ENCODE peak calls at places on chromosomes 6 and 20, in nine cellular contexts. One of them, this sample, is unnamed.

GRCh38 chr6:110816677-110817076 is 1.4 kb upstream of the CDK19 start:
- DNase-seq in cardiac muscle cell: no peak
- DNase-seq in heart right ventricle: no peak
- DNase-seq in mucosa of descending colon: no peak
- DNase-seq in right lobe of liver: no peak
- DNase-seq in foreskin fibroblast: no peak
- DNase-seq in fibroblast of pulmonary artery: no peak
- DNase-seq in cardiac fibroblast: no peak
- DNase-seq in Panc1: no peak
- DNase-seq in this sample: no peak

GRCh38 chr6:14944593-14944992 is 301.3 kb upstream of the JARID2 start:
- DNase-seq in Panc1: no peak
- DNase-seq in fibroblast of pulmonary artery: no peak
- DNase-seq in foreskin fibroblast: no peak
- DNase-seq in mucosa of descending colon: no peak
- DNase-seq in cardiac muscle cell: no peak
- DNase-seq in heart right ventricle: no peak
- DNase-seq in cardiac fibroblast: peak
- DNase-seq in right lobe of liver: no peak
- DNase-seq in this sample: no peak

GRCh38 chr6:46053034-46053933 is 37.6 kb upstream of the CLIC5 start:
- DNase-seq in cardiac muscle cell: peak
- DNase-seq in right lobe of liver: peak
- DNase-seq in mucosa of descending colon: peak
- DNase-seq in fibroblast of pulmonary artery: peak
- DNase-seq in foreskin fibroblast: no peak
- DNase-seq in heart right ventricle: no peak
- DNase-seq in cardiac fibroblast: peak
- DNase-seq in Panc1: no peak
- DNase-seq in this sample: peak

GRCh38 chr6:82245376-82245775 is 2.2 kb downstream of the IBTK start:
- DNase-seq in cardiac muscle cell: no peak
- DNase-seq in cardiac fibroblast: no peak
- DNase-seq in mucosa of descending colon: no peak
- DNase-seq in Panc1: no peak
- DNase-seq in fibroblast of pulmonary artery: no peak
- DNase-seq in foreskin fibroblast: no peak
- DNase-seq in right lobe of liver: no peak
- DNase-seq in heart right ventricle: no peak
- DNase-seq in this sample: no peak

GRCh38 chr6:146191166-146191565 is 162.3 kb downstream of the GRM1 start:
- DNase-seq in cardiac muscle cell: no peak
- DNase-seq in fibroblast of pulmonary artery: no peak
- DNase-seq in foreskin fibroblast: no peak
- DNase-seq in cardiac fibroblast: no peak
- DNase-seq in heart right ventricle: no peak
- DNase-seq in right lobe of liver: no peak
- DNase-seq in mucosa of descending colon: no peak
- DNase-seq in Panc1: no peak
- DNase-seq in this sample: no peak

GRCh38 chr20:3744806-3745685 is 12.6 kb downstream of the HSPA12B start:
- DNase-seq in cardiac fibroblast: peak
- DNase-seq in heart right ventricle: peak
- DNase-seq in right lobe of liver: peak
- DNase-seq in foreskin fibroblast: no peak
- DNase-seq in mucosa of descending colon: peak
- DNase-seq in fibroblast of pulmonary artery: peak
- DNase-seq in Panc1: peak
- DNase-seq in cardiac muscle cell: peak
- DNase-seq in this sample: no peak

GRCh38 chr20:64131406-64131805 is 24.0 kb upstream of the NPBWR2 start:
- DNase-seq in heart right ventricle: no peak
- DNase-seq in Panc1: no peak
- DNase-seq in cardiac fibroblast: peak
- DNase-seq in mucosa of descending colon: no peak
- DNase-seq in cardiac muscle cell: no peak
- DNase-seq in right lobe of liver: no peak
- DNase-seq in fibroblast of pulmonary artery: peak
- DNase-seq in foreskin fibroblast: peak
- DNase-seq in this sample: no peak

GRCh38 chr6:49906511-49906910 is 40.2 kb upstream of the CRISP1 start:
- DNase-seq in fibroblast of pulmonary artery: no peak
- DNase-seq in foreskin fibroblast: no peak
- DNase-seq in cardiac fibroblast: no peak
- DNase-seq in Panc1: no peak
- DNase-seq in heart right ventricle: no peak
- DNase-seq in cardiac muscle cell: no peak
- DNase-seq in right lobe of liver: no peak
- DNase-seq in mucosa of descending colon: no peak
- DNase-seq in this sample: no peak

GRCh38 chr6:167558213-167558869 is 233.5 kb downstream of the TTLL2 start:
- DNase-seq in cardiac fibroblast: no peak
- DNase-seq in mucosa of descending colon: no peak
- DNase-seq in cardiac muscle cell: no peak
- DNase-seq in right lobe of liver: no peak
- DNase-seq in Panc1: no peak
- DNase-seq in heart right ventricle: no peak
- DNase-seq in foreskin fibroblast: no peak
- DNase-seq in fibroblast of pulmonary artery: no peak
- DNase-seq in this sample: no peak

GRCh38 chr6:6599468-6599873 is 11.0 kb downstream of the LY86 start:
- DNase-seq in heart right ventricle: no peak
- DNase-seq in mucosa of descending colon: no peak
- DNase-seq in cardiac muscle cell: no peak
- DNase-seq in right lobe of liver: no peak
- DNase-seq in Panc1: no peak
- DNase-seq in foreskin fibroblast: no peak
- DNase-seq in cardiac fibroblast: no peak
- DNase-seq in fibroblast of pulmonary artery: no peak
- DNase-seq in this sample: no peak

GRCh38 chr20:57695940-57696339 is 13.9 kb downstream of the PMEPA1 start:
- DNase-seq in cardiac muscle cell: no peak
- DNase-seq in foreskin fibroblast: no peak
- DNase-seq in mucosa of descending colon: no peak
- DNase-seq in heart right ventricle: no peak
- DNase-seq in fibroblast of pulmonary artery: no peak
- DNase-seq in cardiac fibroblast: no peak
- DNase-seq in Panc1: no peak
- DNase-seq in right lobe of liver: no peak
- DNase-seq in this sample: no peak

GRCh38 chr6:30684386-30685156 is 1.9 kb downstream of the PPP1R18 start:
- DNase-seq in Panc1: no peak
- DNase-seq in mucosa of descending colon: peak
- DNase-seq in heart right ventricle: peak
- DNase-seq in right lobe of liver: peak
- DNase-seq in fibroblast of pulmonary artery: peak
- DNase-seq in cardiac muscle cell: no peak
- DNase-seq in foreskin fibroblast: peak
- DNase-seq in cardiac fibroblast: peak
- DNase-seq in this sample: no peak

GRCh38 chr20:38209736-38210405 is 44.8 kb upstream of the TGM2 start:
- DNase-seq in right lobe of liver: no peak
- DNase-seq in foreskin fibroblast: no peak
- DNase-seq in mucosa of descending colon: no peak
- DNase-seq in cardiac muscle cell: no peak
- DNase-seq in heart right ventricle: no peak
- DNase-seq in cardiac fibroblast: no peak
- DNase-seq in Panc1: no peak
- DNase-seq in fibroblast of pulmonary artery: no peak
- DNase-seq in this sample: no peak

GRCh38 chr6:89669002-89669401 is 30.5 kb upstream of the LYRM2 start:
- DNase-seq in Panc1: no peak
- DNase-seq in fibroblast of pulmonary artery: peak
- DNase-seq in heart right ventricle: no peak
- DNase-seq in cardiac muscle cell: no peak
- DNase-seq in right lobe of liver: no peak
- DNase-seq in mucosa of descending colon: no peak
- DNase-seq in cardiac fibroblast: peak
- DNase-seq in foreskin fibroblast: no peak
- DNase-seq in this sample: no peak

GRCh38 chr6:56690519-56691200 is 48.0 kb upstream of the DST start:
- DNase-seq in mucosa of descending colon: no peak
- DNase-seq in right lobe of liver: no peak
- DNase-seq in cardiac fibroblast: peak
- DNase-seq in heart right ventricle: no peak
- DNase-seq in foreskin fibroblast: peak
- DNase-seq in Panc1: peak
- DNase-seq in cardiac muscle cell: no peak
- DNase-seq in fibroblast of pulmonary artery: peak
- DNase-seq in this sample: peak

GRCh38 chr6:20882014-20882413 is 347.8 kb downstream of the CDKAL1 start:
- DNase-seq in right lobe of liver: no peak
- DNase-seq in fibroblast of pulmonary artery: no peak
- DNase-seq in cardiac fibroblast: no peak
- DNase-seq in heart right ventricle: no peak
- DNase-seq in Panc1: no peak
- DNase-seq in foreskin fibroblast: no peak
- DNase-seq in cardiac muscle cell: no peak
- DNase-seq in mucosa of descending colon: no peak
- DNase-seq in this sample: no peak

DNA sequence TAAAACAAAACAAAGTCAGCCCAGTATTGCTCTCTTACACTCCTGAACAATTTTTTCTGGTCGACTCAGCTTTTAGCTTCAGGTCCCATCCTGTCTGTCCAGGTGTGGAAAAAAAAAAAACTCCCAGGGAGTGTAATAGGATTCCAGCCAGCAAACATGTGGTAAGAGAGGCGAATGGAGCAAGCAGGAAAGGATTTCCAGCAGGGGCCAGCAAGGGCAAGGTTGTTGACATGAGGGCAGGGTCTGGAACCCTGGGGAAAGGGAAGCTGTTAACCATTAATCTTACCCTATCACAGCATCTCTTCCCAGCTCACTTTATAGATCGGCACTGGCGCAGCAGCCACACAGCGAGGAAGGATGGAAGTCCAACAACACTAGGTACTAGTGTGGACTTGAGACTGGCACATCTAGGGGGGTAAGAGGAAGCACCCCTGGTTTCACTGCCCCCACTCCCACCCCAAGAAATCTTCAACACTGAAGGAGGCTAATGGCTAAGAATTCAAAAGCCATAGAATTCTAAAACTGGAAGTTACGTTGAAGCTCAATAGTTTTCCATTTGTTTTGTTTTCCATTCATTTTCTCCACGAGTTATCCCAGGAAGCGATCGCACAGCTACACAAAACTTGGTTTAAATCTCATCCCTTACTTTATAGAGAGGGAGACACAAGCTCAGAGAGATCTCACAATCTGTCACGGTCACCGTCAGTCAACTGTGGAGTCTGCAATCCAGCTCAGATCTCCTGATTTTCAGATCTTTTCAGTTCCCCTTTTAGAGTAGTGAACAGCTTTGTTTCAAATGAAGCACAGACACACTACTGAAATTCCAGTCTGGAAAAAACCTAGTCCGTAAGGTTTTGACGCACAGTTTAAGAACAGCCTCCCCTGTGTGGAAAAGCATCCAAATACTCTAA is 53.4 kb downstream of the SLC22A23 start:
- DNase-seq in right lobe of liver: peak
- DNase-seq in mucosa of descending colon: peak
- DNase-seq in cardiac fibroblast: no peak
- DNase-seq in heart right ventricle: no peak
- DNase-seq in Panc1: no peak
- DNase-seq in cardiac muscle cell: peak
- DNase-seq in foreskin fibroblast: no peak
- DNase-seq in fibroblast of pulmonary artery: no peak
- DNase-seq in this sample: peak
- TF ChIP-seq CTCF in right lobe of liver: no peak
- TF ChIP-seq CTCF in mucosa of descending colon: no peak
- TF ChIP-seq CTCF in cardiac fibroblast: no peak
- TF ChIP-seq CTCF in heart right ventricle: no peak
- TF ChIP-seq CTCF in Panc1: no peak
- TF ChIP-seq CTCF in cardiac muscle cell: no peak
- TF ChIP-seq CTCF in foreskin fibroblast: no peak
- TF ChIP-seq CTCF in fibroblast of pulmonary artery: no peak
- TF ChIP-seq CTCF in this sample: no peak

GRCh38 chr6:148443798-148444560 is 101.3 kb downstream of the SASH1 start:
- DNase-seq in Panc1: no peak
- DNase-seq in cardiac fibroblast: no peak
- DNase-seq in heart right ventricle: no peak
- DNase-seq in foreskin fibroblast: no peak
- DNase-seq in mucosa of descending colon: no peak
- DNase-seq in right lobe of liver: no peak
- DNase-seq in cardiac muscle cell: no peak
- DNase-seq in fibroblast of pulmonary artery: no peak
- DNase-seq in this sample: no peak

GRCh38 chr6:148440021-148440420 is 97.4 kb downstream of the SASH1 start:
- DNase-seq in right lobe of liver: no peak
- DNase-seq in cardiac muscle cell: no peak
- DNase-seq in foreskin fibroblast: peak
- DNase-seq in cardiac fibroblast: no peak
- DNase-seq in mucosa of descending colon: no peak
- DNase-seq in heart right ventricle: no peak
- DNase-seq in Panc1: no peak
- DNase-seq in fibroblast of pulmonary artery: no peak
- DNase-seq in this sample: no peak

GRCh38 chr6:148441454-148441911 is 98.8 kb downstream of the SASH1 start:
- DNase-seq in right lobe of liver: no peak
- DNase-seq in cardiac muscle cell: no peak
- DNase-seq in heart right ventricle: no peak
- DNase-seq in cardiac fibroblast: peak
- DNase-seq in mucosa of descending colon: no peak
- DNase-seq in Panc1: peak
- DNase-seq in foreskin fibroblast: peak
- DNase-seq in fibroblast of pulmonary artery: peak
- DNase-seq in this sample: peak

GRCh38 chr6:148438593-148438992 is 96.0 kb downstream of the SASH1 start:
- DNase-seq in fibroblast of pulmonary artery: peak
- DNase-seq in foreskin fibroblast: peak
- DNase-seq in cardiac muscle cell: no peak
- DNase-seq in mucosa of descending colon: no peak
- DNase-seq in heart right ventricle: no peak
- DNase-seq in right lobe of liver: no peak
- DNase-seq in cardiac fibroblast: peak
- DNase-seq in Panc1: no peak
- DNase-seq in this sample: no peak

GRCh38 chr6:148440877-148441453 is 98.3 kb downstream of the SASH1 start:
- DNase-seq in right lobe of liver: peak
- DNase-seq in cardiac fibroblast: peak
- DNase-seq in cardiac muscle cell: peak
- DNase-seq in heart right ventricle: peak
- DNase-seq in foreskin fibroblast: peak
- DNase-seq in Panc1: no peak
- DNase-seq in mucosa of descending colon: no peak
- DNase-seq in fibroblast of pulmonary artery: peak
- DNase-seq in this sample: peak
- H3K4me3 ChIP-seq in right lobe of liver: no peak
- H3K4me3 ChIP-seq in cardiac fibroblast: no peak
- H3K4me3 ChIP-seq in cardiac muscle cell: no peak
- H3K4me3 ChIP-seq in heart right ventricle: no peak
- H3K4me3 ChIP-seq in foreskin fibroblast: no peak
- H3K4me3 ChIP-seq in Panc1: no peak
- H3K4me3 ChIP-seq in mucosa of descending colon: no peak
- H3K4me3 ChIP-seq in fibroblast of pulmonary artery: no peak
- H3K4me3 ChIP-seq in this sample: peak

GRCh38 chr6:34190504-34191122 is 44.7 kb upstream of the GRM4 start:
- DNase-seq in heart right ventricle: no peak
- DNase-seq in foreskin fibroblast: no peak
- DNase-seq in cardiac fibroblast: no peak
- DNase-seq in Panc1: no peak
- DNase-seq in right lobe of liver: no peak
- DNase-seq in cardiac muscle cell: no peak
- DNase-seq in mucosa of descending colon: no peak
- DNase-seq in fibroblast of pulmonary artery: no peak
- DNase-seq in this sample: no peak
- TF ChIP-seq CTCF in heart right ventricle: no peak
- TF ChIP-seq CTCF in foreskin fibroblast: no peak
- TF ChIP-seq CTCF in cardiac fibroblast: no peak
- TF ChIP-seq CTCF in Panc1: no peak
- TF ChIP-seq CTCF in right lobe of liver: no peak
- TF ChIP-seq CTCF in cardiac muscle cell: no peak
- TF ChIP-seq CTCF in mucosa of descending colon: no peak
- TF ChIP-seq CTCF in fibroblast of pulmonary artery: no peak
- TF ChIP-seq CTCF in this sample: peak

GRCh38 chr6:3408665-3409064 is 48.2 kb downstream of the SLC22A23 start:
- DNase-seq in foreskin fibroblast: no peak
- DNase-seq in cardiac fibroblast: no peak
- DNase-seq in Panc1: no peak
- DNase-seq in right lobe of liver: no peak
- DNase-seq in fibroblast of pulmonary artery: no peak
- DNase-seq in mucosa of descending colon: peak
- DNase-seq in cardiac muscle cell: no peak
- DNase-seq in heart right ventricle: no peak
- DNase-seq in this sample: no peak
- H3K4me3 ChIP-seq in foreskin fibroblast: no peak
- H3K4me3 ChIP-seq in cardiac fibroblast: no peak
- H3K4me3 ChIP-seq in Panc1: no peak
- H3K4me3 ChIP-seq in right lobe of liver: no peak
- H3K4me3 ChIP-seq in fibroblast of pulmonary artery: no peak
- H3K4me3 ChIP-seq in mucosa of descending colon: no peak
- H3K4me3 ChIP-seq in cardiac muscle cell: no peak
- H3K4me3 ChIP-seq in heart right ventricle: no peak
- H3K4me3 ChIP-seq in this sample: no peak

This sample was measured in epithelial cell of proximal tubule.